ENCODE peak calls at places on chromosomes 16 and 17, in ten cellular contexts. K is stimulated activated CD8-positive, alpha-beta memory T cell treated with anti-CD3 and anti-CD28 coated beads, Interleukin-7, amount 100 ng/mL, for 1 hour; O is SW480; M is amniotic epithelial cell; L is HEK293T; X is uterus; I is iPS-NIHi11; N is RWPE1; P is HT1080; D is substantia nigra. W is an unnamed sample.

GRCh38 chr17:77723071-77723908 is 235.2 kb upstream of the TNRC6C start:
- DNase-seq in K (no peak), O (no peak), M (no peak), L (no peak), X (no peak), I (no peak), N (no peak), P (no peak), D (peak; percentile 61), W (no peak)

GRCh38 chr17:49996495-49997255 is 1.7 kb upstream of the DLX3 start:
- DNase-seq in K (peak; percentile 46), O (no peak), M (no peak), L (peak; percentile 86), X (peak; percentile 62), I (peak; percentile 83), N (peak; percentile 66), P (no peak), D (peak; percentile 7), W (peak; percentile 48)

GRCh38 chr17:3659541-3660111 is 8.8 kb downstream of the TAX1BP3 start:
- DNase-seq in K (no peak), O (peak; percentile 57), M (peak; percentile 84), L (no peak), X (peak; percentile 88), I (peak; percentile 54), N (peak; percentile 60), P (peak; percentile 84), D (peak; percentile 66), W (no peak)

GRCh38 chr17:8224891-8225812 is 14.8 kb upstream of the AURKB start:
- DNase-seq in K (no peak), O (no peak), M (no peak), L (no peak), X (no peak), I (no peak), N (no peak), P (no peak), D (no peak), W (no peak)

GRCh38 chr17:83162035-83162745 is 82.8 kb downstream of the METRNL start:
- DNase-seq in K (no peak), O (no peak), M (no peak), L (no peak), X (no peak), I (no peak), N (no peak), P (no peak), D (no peak), W (no peak)

GRCh38 chr17:2170023-2170422 is 115.1 kb downstream of the HIC1 start:
- DNase-seq in K (no peak), O (peak; percentile 8), M (no peak), L (peak; percentile 30), X (no peak), I (peak; percentile 42), N (no peak), P (no peak), D (no peak), W (no peak)

GRCh38 chr17:39191750-39192510 is 5.5 kb downstream of the CACNB1 start:
- DNase-seq in K (no peak), O (no peak), M (no peak), L (no peak), X (no peak), I (peak; percentile 0), N (no peak), P (no peak), D (no peak), W (no peak)

GRCh38 chr17:50346313-50347086 is 574 bp downstream of the XYLT2 start:
- DNase-seq in K (no peak), O (no peak), M (no peak), L (peak; percentile 41), X (peak; percentile 50), I (peak; percentile 74), N (peak; percentile 35), P (no peak), D (no peak), W (peak; percentile 17)

GRCh38 chr17:59870482-59870881 is 22.3 kb downstream of the TUBD1 start:
- DNase-seq in K (no peak), O (no peak), M (no peak), L (no peak), X (no peak), I (no peak), N (no peak), P (no peak), D (no peak), W (no peak)

GRCh38 chr17:46742539-46743270 is 75.8 kb downstream of the WNT3 start:
- DNase-seq in K (no peak), O (peak; percentile 16), M (peak; percentile 95), L (peak; percentile 19), X (no peak), I (no peak), N (peak; percentile 90), P (peak; percentile 93), D (no peak), W (peak; percentile 79)

GRCh38 chr17:45161288-45162021 is at the start of gene HEXIM2:
- DNase-seq in K (peak; percentile 98), O (peak; percentile 99), M (peak; percentile 100), L (peak; percentile 95), X (peak; percentile 99), I (peak; percentile 92), N (peak; percentile 97), P (peak; percentile 100), D (peak; percentile 99), W (peak; percentile 99)

GRCh38 chr16:82605863-82606620 is 20.7 kb upstream of the CDH13 start:
- DNase-seq in K (no peak), O (no peak), M (no peak), L (no peak), X (no peak), I (peak; percentile 26), N (no peak), P (no peak), D (no peak), W (peak; percentile 4)

GRCh38 chr17:54947396-54947795 is 21.1 kb downstream of the COX11 start:
- DNase-seq in K (no peak), O (no peak), M (no peak), L (no peak), X (no peak), I (no peak), N (no peak), P (no peak), D (no peak), W (no peak)

GRCh38 chr16:11497329-11497805 is 89.4 kb downstream of the LITAF start:
- DNase-seq in K (no peak), O (peak; percentile 83), M (peak; percentile 48), L (peak; percentile 52), X (peak; percentile 76), I (peak; percentile 74), N (peak; percentile 93), P (peak; percentile 90), D (peak; percentile 97), W (peak; percentile 84)

GRCh38 chr16:69406780-69407331 is 17.6 kb upstream of the CYB5B start:
- DNase-seq in K (no peak), O (peak; percentile 90), M (no peak), L (peak; percentile 44), X (no peak), I (no peak), N (no peak), P (peak; percentile 46), D (no peak), W (no peak)

GRCh38 chr16:19177111-19177747 is 9.2 kb downstream of the SYT17 start:
- DNase-seq in K (no peak), O (no peak), M (no peak), L (no peak), X (no peak), I (no peak), N (no peak), P (no peak), D (no peak), W (no peak)

W was measured in LoVo.